ENCODE peak calls at places on chromosomes 7 and 10, in four cellular contexts. Q is activated B cell treated with CpG ODN at 0.5 μM for 24 hours, Y is BJ, H is fibroblast of mammary gland. I is an unnamed sample.

GRCh38 chr7:98352621-98353020 is 48.3 kb downstream of the BAIAP2L1 start:
- DNase-seq in Q (no peak), Y (peak; percentile 78), H (peak; percentile 88), I (no peak)

GRCh38 chr10:29630205-29631048 is 4.3 kb downstream of the SVIL start:
- DNase-seq in Q (no peak), Y (no peak), H (no peak), I (no peak)

GRCh38 chr7:220151-220841 is 27.9 kb downstream of the FAM20C start:
- DNase-seq in Q (no peak), Y (no peak), H (peak; percentile 30), I (no peak)

GRCh38 chr7:143283344-143283743 is 1.4 kb upstream of the TMEM139 start:
- DNase-seq in Q (no peak), Y (no peak), H (no peak), I (no peak)

GRCh38 chr7:157992511-157993160 is 595.0 kb downstream of the PTPRN2 start:
- DNase-seq in Q (no peak), Y (no peak), H (no peak), I (no peak)

GRCh38 chr10:112842832-112843360 is 107.2 kb upstream of the TCF7L2 start:
- DNase-seq in Q (no peak), Y (no peak), H (peak; percentile 37), I (no peak)

GRCh38 chr7:129514683-129515082 is 12.4 kb downstream of the SMKR1 start:
- DNase-seq in Q (no peak), Y (no peak), H (peak; percentile 48), I (no peak)

GRCh38 chr10:97729014-97729413 is 7.9 kb upstream of the ZFYVE27 start:
- DNase-seq in Q (no peak), Y (no peak), H (no peak), I (no peak)

GRCh38 chr7:39507866-39508551 is 58.2 kb upstream of the YAE1 start:
- DNase-seq in Q (no peak), Y (no peak), H (peak; percentile 60), I (no peak)

GRCh38 chr7:76296743-76297740 is 5.4 kb upstream of the HSPB1 start:
- DNase-seq in Q (no peak), Y (peak; percentile 74), H (peak; percentile 93), I (no peak)

GRCh38 chr7:142053988-142054387 is 57.5 kb upstream of the MGAM2 start:
- DNase-seq in Q (no peak), Y (no peak), H (peak; percentile 32), I (no peak)

GRCh38 chr7:129757991-129758390 is 146.5 kb downstream of the NRF1 start:
- DNase-seq in Q (no peak), Y (no peak), H (no peak), I (no peak)

GRCh38 chr10:112246-112645 is 23.0 kb upstream of the ZMYND11 start:
- DNase-seq in Q (no peak), Y (no peak), H (no peak), I (no peak)

GRCh38 chr10:131817866-131818509 is 82.8 kb upstream of the PPP2R2D start:
- DNase-seq in Q (no peak), Y (no peak), H (no peak), I (no peak)

GRCh38 chr7:99551767-99552463 is at the start of gene FAM200A:
- DNase-seq in Q (peak; percentile 78), Y (no peak), H (peak; percentile 95), I (peak; percentile 94)

GRCh38 chr7:35801392-35802101 is 690 bp downstream of the SEPTIN7 start:
- DNase-seq in Q (peak; percentile 73), Y (no peak), H (peak; percentile 56), I (no peak)

GRCh38 chr7:35802102-35802466 is 1.2 kb downstream of the SEPTIN7 start:
- DNase-seq in Q (no peak), Y (no peak), H (no peak), I (no peak)

GRCh38 chr7:35802649-35803048 is 1.8 kb downstream of the SEPTIN7 start:
- DNase-seq in Q (no peak), Y (no peak), H (no peak), I (no peak)

GRCh38 chr7:35805876-35806275 is 5.0 kb downstream of the SEPTIN7 start:
- DNase-seq in Q (no peak), Y (no peak), H (peak; percentile 30), I (no peak)

DNA sequence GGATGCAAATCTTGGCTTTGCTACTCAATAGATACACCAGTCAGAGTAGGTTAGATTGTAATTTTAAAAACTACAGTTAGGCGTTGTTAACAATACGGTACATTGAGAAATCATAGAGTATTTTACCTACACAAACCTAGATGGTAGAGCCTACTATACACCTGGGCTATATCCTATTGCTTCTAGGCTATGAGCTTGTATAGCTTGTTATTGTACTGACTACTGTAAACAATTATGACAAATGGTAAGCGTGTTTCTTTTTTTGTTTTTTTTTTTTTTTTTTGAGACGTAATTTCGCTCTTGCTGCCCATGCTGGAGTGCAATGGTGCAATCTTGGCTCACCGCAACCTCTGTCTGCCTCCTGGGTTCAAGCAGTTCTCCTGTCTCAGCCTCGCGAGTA is 3.7 kb downstream of the SEPTIN7 start:
- DNase-seq in Q (no peak), Y (no peak), H (no peak), I (no peak)
- TF ChIP-seq CTCF in Q (no peak), Y (no peak), H (no peak), I (no peak)

GRCh38 chr7:152893801-152894294 is 134.3 kb downstream of the ACTR3B start:
- DNase-seq in Q (no peak), Y (no peak), H (no peak), I (no peak)

GRCh38 chr7:152891837-152892236 is 132.3 kb downstream of the ACTR3B start:
- DNase-seq in Q (no peak), Y (no peak), H (no peak), I (no peak)

GRCh38 chr7:152897401-152897800 is 137.8 kb downstream of the ACTR3B start:
- DNase-seq in Q (no peak), Y (no peak), H (no peak), I (no peak)

GRCh38 chr7:152896217-152896616 is 136.7 kb downstream of the ACTR3B start:
- DNase-seq in Q (no peak), Y (no peak), H (no peak), I (no peak)

GRCh38 chr7:152894295-152895170 is 135.0 kb downstream of the ACTR3B start:
- DNase-seq in Q (no peak), Y (no peak), H (peak; percentile 2), I (peak; percentile 47)
- TF ChIP-seq CTCF in Q (peak; percentile 56), Y (peak; percentile 35), H (no peak), I (peak; percentile 68)

GRCh38 chr10:7525314-7526016 is 114.6 kb upstream of the SFMBT2 start:
- DNase-seq in Q (no peak), Y (peak; percentile 13), H (peak; percentile 73), I (no peak)
- TF ChIP-seq CTCF in Q (no peak), Y (peak; percentile 74), H (peak; percentile 79), I (peak; percentile 91)

GRCh38 chr7:86814980-86815379 is 171.3 kb downstream of the GRM3 start:
- DNase-seq in Q (no peak), Y (no peak), H (peak; percentile 7), I (no peak)
- TF ChIP-seq CTCF in Q (no peak), Y (peak; percentile 28), H (peak; percentile 30), I (peak; percentile 58)

GRCh38 chr10:44006826-44007225 is 358.1 kb upstream of the ZNF32 start:
- DNase-seq in Q (no peak), Y (no peak), H (peak; percentile 8), I (no peak)
- TF ChIP-seq CTCF in Q (no peak), Y (no peak), H (no peak), I (no peak)

I was measured in D721Med.